ENCODE peak calls at places on chromosomes 5 and 9, in seven cellular contexts. One of them, this sample, is unnamed.

GRCh38 chr9:22813520-22813919 is 366.9 kb downstream of the DMRTA1 start:
- DNase-seq in hepatocyte: peak; percentile 55
- DNase-seq in GM23338: peak; percentile 45
- DNase-seq in endothelial cell of umbilical vein: peak; percentile 37
- DNase-seq in trophoblast cell: no peak
- DNase-seq in astrocyte: peak; percentile 3
- DNase-seq in HCT116: no peak
- DNase-seq in this sample: peak; percentile 54

GRCh38 chr5:78727786-78728761 is 79.5 kb upstream of the LHFPL2 start:
- DNase-seq in GM23338: no peak
- DNase-seq in hepatocyte: peak; percentile 72
- DNase-seq in astrocyte: no peak
- DNase-seq in endothelial cell of umbilical vein: no peak
- DNase-seq in trophoblast cell: no peak
- DNase-seq in HCT116: no peak
- DNase-seq in this sample: no peak

GRCh38 chr5:1550287-1551076 is 26.7 kb upstream of the LPCAT1 start:
- DNase-seq in astrocyte: no peak
- DNase-seq in GM23338: no peak
- DNase-seq in HCT116: no peak
- DNase-seq in trophoblast cell: no peak
- DNase-seq in endothelial cell of umbilical vein: no peak
- DNase-seq in hepatocyte: no peak
- DNase-seq in this sample: no peak

GRCh38 chr9:81207651-81208050 is 481.7 kb downstream of the TLE1 start:
- DNase-seq in astrocyte: no peak
- DNase-seq in hepatocyte: no peak
- DNase-seq in GM23338: no peak
- DNase-seq in trophoblast cell: peak; percentile 16
- DNase-seq in endothelial cell of umbilical vein: no peak
- DNase-seq in HCT116: no peak
- DNase-seq in this sample: no peak

GRCh38 chr9:96858018-96858573 is 3.8 kb upstream of the ZNF782 start:
- DNase-seq in GM23338: no peak
- DNase-seq in hepatocyte: peak; percentile 53
- DNase-seq in HCT116: no peak
- DNase-seq in astrocyte: peak; percentile 71
- DNase-seq in trophoblast cell: peak; percentile 96
- DNase-seq in endothelial cell of umbilical vein: no peak
- DNase-seq in this sample: no peak

GRCh38 chr5:151012857-151013256 is 7.5 kb upstream of the GPX3 start:
- DNase-seq in trophoblast cell: no peak
- DNase-seq in endothelial cell of umbilical vein: no peak
- DNase-seq in astrocyte: no peak
- DNase-seq in HCT116: no peak
- DNase-seq in GM23338: no peak
- DNase-seq in hepatocyte: no peak
- DNase-seq in this sample: no peak

GRCh38 chr9:34253460-34253837 is 74.6 kb downstream of the UBAP1 start:
- DNase-seq in trophoblast cell: no peak
- DNase-seq in HCT116: no peak
- DNase-seq in hepatocyte: peak; percentile 24
- DNase-seq in GM23338: no peak
- DNase-seq in endothelial cell of umbilical vein: no peak
- DNase-seq in astrocyte: no peak
- DNase-seq in this sample: no peak

GRCh38 chr9:133423216-133423615 is 1.0 kb downstream of the ADAMTS13 start:
- DNase-seq in astrocyte: no peak
- DNase-seq in HCT116: no peak
- DNase-seq in hepatocyte: no peak
- DNase-seq in GM23338: no peak
- DNase-seq in endothelial cell of umbilical vein: no peak
- DNase-seq in trophoblast cell: no peak
- DNase-seq in this sample: no peak

GRCh38 chr9:14924821-14925220 is 14.6 kb upstream of the FREM1 start:
- DNase-seq in astrocyte: no peak
- DNase-seq in GM23338: no peak
- DNase-seq in hepatocyte: no peak
- DNase-seq in trophoblast cell: peak; percentile 21
- DNase-seq in endothelial cell of umbilical vein: no peak
- DNase-seq in HCT116: no peak
- DNase-seq in this sample: no peak

GRCh38 chr9:91495450-91495849 is 71.8 kb upstream of the NFIL3 start:
- DNase-seq in hepatocyte: peak; percentile 45
- DNase-seq in endothelial cell of umbilical vein: no peak
- DNase-seq in astrocyte: peak; percentile 99
- DNase-seq in HCT116: no peak
- DNase-seq in trophoblast cell: no peak
- DNase-seq in GM23338: no peak
- DNase-seq in this sample: no peak

GRCh38 chr9:4973246-4973645 is 11.8 kb upstream of the JAK2 start:
- DNase-seq in GM23338: no peak
- DNase-seq in HCT116: no peak
- DNase-seq in trophoblast cell: no peak
- DNase-seq in endothelial cell of umbilical vein: no peak
- DNase-seq in astrocyte: peak; percentile 70
- DNase-seq in hepatocyte: no peak
- DNase-seq in this sample: no peak

GRCh38 chr5:94564812-94565211 is 53.6 kb downstream of the KIAA0825 start:
- DNase-seq in trophoblast cell: no peak
- DNase-seq in astrocyte: no peak
- DNase-seq in HCT116: no peak
- DNase-seq in hepatocyte: no peak
- DNase-seq in GM23338: no peak
- DNase-seq in endothelial cell of umbilical vein: no peak
- DNase-seq in this sample: no peak

GRCh38 chr5:135211083-135211790 is 177.2 kb upstream of the PITX1 start:
- DNase-seq in hepatocyte: no peak
- DNase-seq in endothelial cell of umbilical vein: no peak
- DNase-seq in astrocyte: no peak
- DNase-seq in HCT116: no peak
- DNase-seq in trophoblast cell: no peak
- DNase-seq in GM23338: no peak
- DNase-seq in this sample: no peak

GRCh38 chr9:16026886-16027285 is 474.0 kb downstream of the CCDC171 start:
- DNase-seq in GM23338: no peak
- DNase-seq in trophoblast cell: no peak
- DNase-seq in astrocyte: peak; percentile 69
- DNase-seq in hepatocyte: no peak
- DNase-seq in HCT116: no peak
- DNase-seq in endothelial cell of umbilical vein: no peak
- DNase-seq in this sample: peak; percentile 9

GRCh38 chr9:34522971-34523797 is at the start of gene ENHO:
- DNase-seq in endothelial cell of umbilical vein: peak; percentile 94
- DNase-seq in astrocyte: peak; percentile 56
- DNase-seq in HCT116: peak; percentile 76
- DNase-seq in hepatocyte: peak; percentile 94
- DNase-seq in GM23338: peak; percentile 94
- DNase-seq in trophoblast cell: peak; percentile 81
- DNase-seq in this sample: peak; percentile 96

GRCh38 chr5:175470756-175471155 is 7.6 kb upstream of the SFXN1 start:
- DNase-seq in GM23338: no peak
- DNase-seq in hepatocyte: no peak
- DNase-seq in astrocyte: no peak
- DNase-seq in HCT116: no peak
- DNase-seq in endothelial cell of umbilical vein: no peak
- DNase-seq in trophoblast cell: no peak
- DNase-seq in this sample: no peak

GRCh38 chr5:116242363-116242762 is 157.5 kb downstream of the COMMD10 start:
- DNase-seq in endothelial cell of umbilical vein: peak; percentile 48
- DNase-seq in GM23338: no peak
- DNase-seq in hepatocyte: no peak
- DNase-seq in astrocyte: peak; percentile 7
- DNase-seq in HCT116: no peak
- DNase-seq in trophoblast cell: no peak
- DNase-seq in this sample: no peak

GRCh38 chr9:105246656-105247162 is 2.3 kb downstream of the SLC44A1 start:
- DNase-seq in astrocyte: no peak
- DNase-seq in endothelial cell of umbilical vein: no peak
- DNase-seq in HCT116: no peak
- DNase-seq in GM23338: no peak
- DNase-seq in trophoblast cell: no peak
- DNase-seq in hepatocyte: no peak
- DNase-seq in this sample: no peak

GRCh38 chr9:108869092-108869725 is 7.1 kb downstream of the ACTL7A start:
- DNase-seq in trophoblast cell: peak; percentile 22
- DNase-seq in astrocyte: peak; percentile 41
- DNase-seq in HCT116: peak; percentile 4
- DNase-seq in endothelial cell of umbilical vein: no peak
- DNase-seq in hepatocyte: peak; percentile 64
- DNase-seq in GM23338: no peak
- DNase-seq in this sample: no peak

DNA sequence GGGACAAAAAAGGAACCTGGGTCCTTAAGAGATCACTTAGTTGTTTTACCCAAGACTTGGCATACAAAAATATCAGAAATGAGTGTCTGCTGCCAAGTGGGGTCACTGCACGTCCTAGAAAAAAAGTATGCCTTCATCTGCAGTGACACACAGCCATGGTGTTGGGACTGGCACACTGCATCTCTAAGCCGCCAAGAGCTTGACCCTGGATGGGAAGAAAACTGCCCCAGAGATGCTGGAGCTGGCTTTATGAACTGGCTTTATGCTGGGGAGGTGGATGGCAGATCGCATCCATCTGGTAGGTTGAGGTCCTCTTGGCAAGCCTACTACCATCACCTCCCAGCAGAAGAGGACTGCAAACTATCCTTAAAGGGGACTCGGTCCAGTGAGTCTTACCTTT is 51.6 kb downstream of the IRF1 start:
- DNase-seq in endothelial cell of umbilical vein: no peak
- DNase-seq in HCT116: no peak
- DNase-seq in hepatocyte: no peak
- DNase-seq in astrocyte: no peak
- DNase-seq in trophoblast cell: no peak
- DNase-seq in GM23338: no peak
- DNase-seq in this sample: no peak
- H3K4me1 ChIP-seq in endothelial cell of umbilical vein: peaks cover 4% of the 10 kb centered on the region
- H3K4me1 ChIP-seq in HCT116: peaks cover 4% of the 10 kb centered on the region
- H3K4me1 ChIP-seq in hepatocyte: peaks cover 31% of the 10 kb centered on the region
- H3K4me1 ChIP-seq in astrocyte: peaks cover 30% of the 10 kb centered on the region
- H3K4me1 ChIP-seq in trophoblast cell: peaks cover 1% of the 10 kb centered on the region
- H3K4me1 ChIP-seq in GM23338: peaks cover 3% of the 10 kb centered on the region
- H3K4me1 ChIP-seq in this sample: peaks cover 12% of the 10 kb centered on the region

GRCh38 chr5:180670586-180671359 is 21.4 kb upstream of the FLT4 start:
- DNase-seq in HCT116: peak; percentile 42
- DNase-seq in hepatocyte: peak; percentile 72
- DNase-seq in GM23338: peak; percentile 74
- DNase-seq in trophoblast cell: peak; percentile 45
- DNase-seq in endothelial cell of umbilical vein: peak; percentile 78
- DNase-seq in astrocyte: peak; percentile 22
- DNase-seq in this sample: peak; percentile 80

GRCh38 chr5:180669661-180670060 is 20.3 kb upstream of the FLT4 start:
- DNase-seq in hepatocyte: no peak
- DNase-seq in endothelial cell of umbilical vein: no peak
- DNase-seq in GM23338: no peak
- DNase-seq in HCT116: no peak
- DNase-seq in trophoblast cell: no peak
- DNase-seq in astrocyte: no peak
- DNase-seq in this sample: no peak

GRCh38 chr5:180670157-180670556 is 20.8 kb upstream of the FLT4 start:
- DNase-seq in astrocyte: no peak
- DNase-seq in HCT116: no peak
- DNase-seq in endothelial cell of umbilical vein: no peak
- DNase-seq in GM23338: no peak
- DNase-seq in trophoblast cell: no peak
- DNase-seq in hepatocyte: no peak
- DNase-seq in this sample: no peak

GRCh38 chr5:180675036-180675635 is 25.7 kb upstream of the FLT4 start:
- DNase-seq in hepatocyte: no peak
- DNase-seq in HCT116: no peak
- DNase-seq in endothelial cell of umbilical vein: no peak
- DNase-seq in GM23338: no peak
- DNase-seq in astrocyte: no peak
- DNase-seq in trophoblast cell: no peak
- DNase-seq in this sample: no peak

GRCh38 chr5:180673371-180674252 is 24.2 kb upstream of the FLT4 start:
- DNase-seq in trophoblast cell: peak; percentile 30
- DNase-seq in astrocyte: no peak
- DNase-seq in hepatocyte: no peak
- DNase-seq in HCT116: no peak
- DNase-seq in endothelial cell of umbilical vein: no peak
- DNase-seq in GM23338: peak; percentile 64
- DNase-seq in this sample: no peak
- H2AFZ ChIP-seq in trophoblast cell: no peak overlapping the region
- H2AFZ ChIP-seq in astrocyte: no peak overlapping the region
- H2AFZ ChIP-seq in hepatocyte: no peak overlapping the region
- H2AFZ ChIP-seq in HCT116: no peak overlapping the region
- H2AFZ ChIP-seq in endothelial cell of umbilical vein: no peak overlapping the region
- H2AFZ ChIP-seq in GM23338: peak overlapping the region; percentile 98
- H2AFZ ChIP-seq in this sample: no peak overlapping the region

DNA sequence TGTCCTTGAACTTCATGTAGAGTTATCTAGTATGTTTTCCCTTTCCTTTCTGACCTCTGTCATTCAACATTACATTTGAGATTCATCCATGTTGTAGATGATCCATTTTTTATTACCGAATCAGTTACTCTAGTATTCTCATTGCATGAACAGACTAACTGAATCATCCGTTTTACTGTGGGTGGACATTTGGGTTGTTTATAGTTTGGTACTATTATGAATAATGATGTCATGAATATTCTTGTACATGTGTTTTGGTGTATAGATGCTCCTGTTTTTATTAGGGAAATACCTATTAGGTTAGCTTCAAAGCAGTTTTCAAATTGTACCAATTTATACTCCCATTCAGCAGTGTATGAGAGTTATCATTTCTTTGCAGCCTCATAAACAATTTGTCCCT is 94.3 kb upstream of the NIPAL4 start:
- DNase-seq in GM23338: no peak
- DNase-seq in hepatocyte: no peak
- DNase-seq in endothelial cell of umbilical vein: no peak
- DNase-seq in astrocyte: no peak
- DNase-seq in HCT116: no peak
- DNase-seq in trophoblast cell: no peak
- DNase-seq in this sample: no peak
- H3K4me1 ChIP-seq in GM23338: no peaks in the 10 kb centered on the region
- H3K4me1 ChIP-seq in hepatocyte: peaks cover 3% of the 10 kb centered on the region
- H3K4me1 ChIP-seq in endothelial cell of umbilical vein: peaks cover 7% of the 10 kb centered on the region
- H3K4me1 ChIP-seq in astrocyte: peaks cover 12% of the 10 kb centered on the region
- H3K4me1 ChIP-seq in HCT116: no peaks in the 10 kb centered on the region
- H3K4me1 ChIP-seq in trophoblast cell: peaks cover 2% of the 10 kb centered on the region
- H3K4me1 ChIP-seq in this sample: no peaks in the 10 kb centered on the region

GRCh38 chr5:117588611-117589010 is 1014.0 kb upstream of the SEMA6A start:
- DNase-seq in HCT116: no peak
- DNase-seq in endothelial cell of umbilical vein: no peak
- DNase-seq in astrocyte: no peak
- DNase-seq in GM23338: no peak
- DNase-seq in trophoblast cell: no peak
- DNase-seq in hepatocyte: no peak
- DNase-seq in this sample: no peak

GRCh38 chr5:117590944-117591343 is 1016.3 kb upstream of the SEMA6A start:
- DNase-seq in hepatocyte: peak; percentile 49
- DNase-seq in GM23338: peak; percentile 64
- DNase-seq in HCT116: peak; percentile 15
- DNase-seq in astrocyte: no peak
- DNase-seq in trophoblast cell: no peak
- DNase-seq in endothelial cell of umbilical vein: no peak
- DNase-seq in this sample: peak; percentile 62

DNA sequence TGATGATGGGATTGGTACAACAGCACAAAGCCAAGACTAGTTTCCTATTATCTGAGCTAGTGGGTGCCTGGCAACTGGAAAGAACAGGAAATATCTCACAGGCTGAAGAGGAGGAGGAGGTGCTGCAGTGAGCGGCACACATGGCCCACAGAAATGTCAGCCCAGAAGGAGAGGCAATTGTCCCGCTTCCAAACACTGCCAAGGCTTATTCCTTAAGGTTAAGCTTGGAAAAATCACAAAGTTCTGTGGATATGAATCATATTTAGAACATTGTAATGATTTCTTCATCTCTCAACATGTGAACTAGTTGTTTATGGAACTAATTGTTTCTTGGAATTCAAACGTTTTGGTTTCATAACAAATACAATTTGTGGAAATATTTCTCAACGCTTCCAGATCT is 1019.5 kb upstream of the SEMA6A start:
- DNase-seq in hepatocyte: no peak
- DNase-seq in trophoblast cell: no peak
- DNase-seq in endothelial cell of umbilical vein: no peak
- DNase-seq in astrocyte: no peak
- DNase-seq in HCT116: no peak
- DNase-seq in GM23338: no peak
- DNase-seq in this sample: no peak
- H2AFZ ChIP-seq in hepatocyte: no peak overlapping the region
- H2AFZ ChIP-seq in trophoblast cell: no peak overlapping the region
- H2AFZ ChIP-seq in endothelial cell of umbilical vein: no peak overlapping the region
- H2AFZ ChIP-seq in astrocyte: no peak overlapping the region
- H2AFZ ChIP-seq in HCT116: no peak overlapping the region
- H2AFZ ChIP-seq in GM23338: no peak overlapping the region
- H2AFZ ChIP-seq in this sample: no peak overlapping the region

This sample was measured in Karpas-422.